ENCODE peak calls at places on chromosome 19, in four cellular contexts. L, Z, U and P are unnamed samples.

GRCh38 chr19:58569191-58569942 is 3.8 kb downstream of the MZF1 start:
- DNase-seq in L (no peak), Z (no peak), U (no peak), P (no peak)

GRCh38 chr19:10289167-10289835 is 451 bp upstream of the ICAM5 start:
- DNase-seq in L (no peak), Z (no peak), U (no peak), P (peak; percentile 55)

GRCh38 chr19:39297931-39298634 is 1.9 kb downstream of the IFNL1 start:
- DNase-seq in L (no peak), Z (no peak), U (no peak), P (no peak)

GRCh38 chr19:38669532-38669931 is 22.1 kb downstream of the ACTN4 start:
- DNase-seq in L (no peak), Z (no peak), U (no peak), P (no peak)

GRCh38 chr19:8208710-8209110 is 460 bp upstream of the CERS4 start:
- DNase-seq in L (no peak), Z (no peak), U (no peak), P (no peak)

GRCh38 chr19:35949131-35949530 is 13.0 kb downstream of the LRFN3 start:
- DNase-seq in L (no peak), Z (no peak), U (no peak), P (no peak)

GRCh38 chr19:33132021-33132420 is at the start of gene WDR88:
- DNase-seq in L (no peak), Z (no peak), U (no peak), P (no peak)

GRCh38 chr19:31037311-31037710 is 311.9 kb downstream of the TSHZ3 start:
- DNase-seq in L (no peak), Z (no peak), U (no peak), P (no peak)

GRCh38 chr19:16297575-16298178 is 26.9 kb upstream of the KLF2 start:
- DNase-seq in L (no peak), Z (no peak), U (no peak), P (no peak)

GRCh38 chr19:7833225-7834156 is 3.5 kb downstream of the EVI5L start:
- DNase-seq in L (no peak), Z (no peak), U (no peak), P (no peak)

DNA sequence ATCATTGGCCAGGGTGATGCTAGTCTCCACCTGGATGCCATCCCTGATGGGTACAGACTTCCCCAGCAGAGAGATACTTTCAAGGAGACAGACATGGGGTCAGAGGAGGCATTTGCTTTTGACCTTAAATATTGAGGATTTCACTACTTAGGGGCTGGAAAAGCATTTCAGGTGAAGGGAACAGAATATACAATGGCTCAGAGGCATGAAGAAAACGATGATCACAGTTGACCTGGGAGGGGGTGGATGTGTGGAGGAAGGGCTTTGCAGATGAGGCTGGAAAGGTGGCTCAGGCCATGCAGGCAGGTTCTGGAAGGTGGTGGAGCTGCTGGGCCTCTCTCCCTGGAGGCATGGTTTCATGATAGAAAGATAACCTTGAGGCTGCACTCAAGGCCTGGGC is 3.9 kb downstream of the MATK start:
- DNase-seq in L (no peak), Z (no peak), U (no peak), P (no peak)
- TF ChIP-seq CTCF in L (no peak), Z (no peak), U (no peak), P (no peak)

GRCh38 chr19:51468545-51468920 is 9.8 kb upstream of the CEACAM18 start:
- DNase-seq in L (no peak), Z (no peak), U (no peak), P (no peak)

GRCh38 chr19:51467864-51468544 is 9.8 kb upstream of the SIGLEC8 start:
- DNase-seq in L (no peak), Z (no peak), U (no peak), P (no peak)

GRCh38 chr19:51469629-51470028 is 8.7 kb upstream of the CEACAM18 start:
- DNase-seq in L (no peak), Z (no peak), U (no peak), P (no peak)

GRCh38 chr19:51470966-51471365 is 7.4 kb upstream of the CEACAM18 start:
- DNase-seq in L (no peak), Z (no peak), U (no peak), P (no peak)

DNA sequence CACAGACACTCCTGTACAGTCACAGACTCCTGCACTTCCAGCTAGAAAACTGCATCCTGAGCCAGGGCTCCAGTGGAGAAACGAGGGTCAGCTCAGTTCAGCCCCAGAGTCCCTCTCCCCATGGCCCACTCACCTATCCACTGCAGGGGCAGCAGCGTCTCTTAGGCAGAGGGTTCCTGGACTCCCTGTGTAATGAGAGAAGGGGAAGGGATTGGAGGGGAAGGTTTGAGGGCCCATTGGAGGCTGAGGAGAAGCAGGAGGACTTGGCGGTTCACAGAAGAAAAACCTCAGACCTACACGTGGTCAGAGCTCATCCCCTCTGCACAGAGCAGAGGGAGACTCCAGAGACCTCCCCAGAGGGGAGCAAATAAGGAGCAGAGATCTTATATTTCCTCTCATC is 9.2 kb upstream of the CEACAM18 start:
- DNase-seq in L (no peak), Z (no peak), U (no peak), P (no peak)
- TF ChIP-seq CTCF in L (no peak), Z (no peak), U (no peak), P (no peak)

GRCh38 chr19:47848871-47849473 is 10.1 kb upstream of the TPRX2 start:
- DNase-seq in L (no peak), Z (no peak), U (no peak), P (no peak)
- TF ChIP-seq CTCF in L (no peak), Z (peak; percentile 26), U (peak; percentile 69), P (peak; percentile 42)

DNA sequence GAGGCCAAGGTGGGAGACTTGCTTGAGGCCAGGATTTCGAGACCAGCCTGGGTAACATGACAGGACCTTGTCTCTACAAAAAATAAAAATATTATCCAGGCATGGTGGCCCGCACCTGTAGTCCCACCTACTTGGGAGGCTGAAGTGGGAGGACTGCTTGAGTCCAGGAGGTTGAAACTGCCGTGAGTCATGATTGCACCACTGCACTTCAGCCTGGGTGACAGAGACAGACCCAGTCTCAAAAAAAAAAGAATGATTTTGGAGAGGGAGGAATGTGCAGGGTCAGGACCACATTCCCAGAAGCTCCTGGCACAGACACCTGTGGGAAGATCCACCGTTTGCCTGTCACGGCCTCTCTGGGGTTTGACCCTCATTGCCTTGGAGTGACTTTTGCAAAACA is 9.3 kb upstream of the BAX start:
- DNase-seq in L (no peak), Z (no peak), U (no peak), P (no peak)
- TF ChIP-seq CTCF in L (no peak), Z (no peak), U (no peak), P (no peak)

GRCh38 chr19:51365211-51366049 is 758 bp downstream of the ETFB start:
- DNase-seq in L (no peak), Z (no peak), U (no peak), P (no peak)
- TF ChIP-seq CTCF in L (no peak), Z (peak; percentile 24), U (no peak), P (no peak)

GRCh38 chr19:14082675-14082960 is 3.0 kb downstream of the C19orf67 start:
- DNase-seq in L (no peak), Z (no peak), U (no peak), P (no peak)

GRCh38 chr19:14085309-14085995 is at the start of gene C19orf67:
- DNase-seq in L (no peak), Z (no peak), U (no peak), P (no peak)

GRCh38 chr19:14081797-14082674 is 3.5 kb downstream of the C19orf67 start:
- DNase-seq in L (peak; percentile 88), Z (no peak), U (no peak), P (no peak)

GRCh38 chr19:14078406-14078805 is 5.8 kb downstream of the MISP3 start:
- DNase-seq in L (no peak), Z (no peak), U (no peak), P (no peak)

GRCh38 chr19:14080887-14081796 is 4.4 kb downstream of the C19orf67 start:
- DNase-seq in L (peak; percentile 99), Z (peak; percentile 99), U (peak; percentile 98), P (peak; percentile 93)
- TF ChIP-seq CTCF in L (no peak), Z (no peak), U (no peak), P (no peak)

GRCh38 chr19:46372901-46373572 is 26.1 kb downstream of the PPP5C start:
- DNase-seq in L (no peak), Z (no peak), U (no peak), P (no peak)
- TF ChIP-seq CTCF in L (no peak), Z (peak; percentile 41), U (peak; percentile 40), P (peak; percentile 30)

GRCh38 chr19:54096642-54097106 is 3.9 kb downstream of the OSCAR start:
- DNase-seq in L (no peak), Z (no peak), U (no peak), P (no peak)
- TF ChIP-seq CTCF in L (no peak), Z (peak; percentile 50), U (no peak), P (peak; percentile 34)

GRCh38 chr19:48194041-48194871 is 23.8 kb downstream of the ZSWIM9 start:
- DNase-seq in L (no peak), Z (no peak), U (no peak), P (no peak)

GRCh38 chr19:48192750-48193149 is 22.3 kb downstream of the ZSWIM9 start:
- DNase-seq in L (no peak), Z (no peak), U (no peak), P (no peak)

GRCh38 chr19:48186541-48186991 is 16.1 kb downstream of the ZSWIM9 start:
- DNase-seq in L (no peak), Z (no peak), U (no peak), P (no peak)

GRCh38 chr19:48186015-48186414 is 15.5 kb downstream of the ZSWIM9 start:
- DNase-seq in L (no peak), Z (no peak), U (no peak), P (no peak)

GRCh38 chr19:48190288-48191284 is 20.1 kb downstream of the ZSWIM9 start:
- DNase-seq in L (peak; percentile 37), Z (peak; percentile 91), U (peak; percentile 52), P (no peak)
- TF ChIP-seq CTCF in L (no peak), Z (peak; percentile 53), U (peak; percentile 54), P (no peak)